ENCODE peak calls at places on chromosomes 4 and X, in nine cellular contexts. J is GM23338, B is H9, L is colonic mucosa, A is endothelial cell of umbilical vein, G is IMR-90, U is uterus, O is esophagus muscularis mucosa, I is body of pancreas. F is an unnamed sample. For H3K4me1, the result is how much of the 10 kb centered on the place peaks cover.

GRCh38 chr4:79638735-79639134 is 230.7 kb upstream of the GK2 start:
- DNase-seq in G (no peak), U (no peak), I (no peak), J (no peak), B (no peak), L (no peak), O (no peak), A (no peak), F (no peak)

GRCh38 chr4:86256086-86256485 is 103.8 kb downstream of the MAPK10 start:
- DNase-seq in I (no peak), J (no peak), A (no peak), G (no peak), B (no peak), O (no peak), U (no peak), L (no peak), F (no peak)

GRCh38 chr4:182938213-182938645 is 21.0 kb upstream of the DCTD start:
- DNase-seq in I (peak), O (no peak), J (peak), L (peak), B (peak), G (peak), U (peak), A (peak), F (peak)

GRCh38 chr4:113979157-113979972 is at the start of gene ARSJ:
- DNase-seq in J (peak), A (peak), U (peak), I (peak), B (peak), L (peak), O (no peak), G (peak), F (peak)

GRCh38 chr4:168511780-168512467 is 15.1 kb downstream of the PALLD start:
- DNase-seq in G (no peak), I (no peak), J (peak), A (no peak), U (no peak), O (no peak), L (no peak), B (peak), F (no peak)

GRCh38 chr4:148874331-148874730 is 432.1 kb upstream of the NR3C2 start:
- DNase-seq in L (no peak), G (no peak), A (no peak), O (no peak), I (no peak), U (no peak), J (no peak), B (peak), F (peak)

GRCh38 chrX:28022371-28022770 is 41.1 kb upstream of the DCAF8L1 start:
- DNase-seq in G (no peak), A (no peak), U (no peak), L (no peak), I (no peak), O (no peak), J (no peak), B (no peak), F (no peak)

GRCh38 chr4:146522862-146523205 is 1.1 kb upstream of the SLC10A7 start:
- DNase-seq in A (peak), O (no peak), L (no peak), J (peak), U (no peak), I (no peak), B (no peak), G (peak), F (no peak)

GRCh38 chr4:145719752-145720624 is 40.0 kb downstream of the C4orf51 start:
- DNase-seq in J (peak), B (no peak), A (no peak), L (no peak), U (no peak), I (no peak), O (no peak), G (no peak), F (no peak)

GRCh38 chr4:82989567-82990429 is 20.8 kb downstream of the LIN54 start:
- DNase-seq in B (no peak), O (no peak), U (no peak), G (peak), I (no peak), L (no peak), A (peak), J (no peak), F (no peak)

GRCh38 chrX:123648028-123648810 is 84.6 kb downstream of the THOC2 start:
- DNase-seq in O (no peak), U (no peak), B (peak), J (peak), G (peak), I (no peak), A (peak), L (peak), F (peak)

GRCh38 chr4:160202802-160203201 is 1099.9 kb downstream of the RAPGEF2 start:
- DNase-seq in O (no peak), L (no peak), A (no peak), B (no peak), J (no peak), I (no peak), G (no peak), U (no peak), F (no peak)

GRCh38 chrX:23376581-23376980 is 41.9 kb downstream of the PTCHD1 start:
- DNase-seq in O (no peak), B (no peak), G (no peak), A (no peak), J (no peak), L (no peak), U (no peak), I (no peak), F (no peak)

GRCh38 chr4:107709916-107710315 is 10.1 kb downstream of the PAPSS1 start:
- DNase-seq in L (no peak), I (no peak), O (no peak), B (no peak), J (no peak), U (no peak), G (peak), A (peak), F (no peak)

GRCh38 chr4:29052266-29052665 is 1667.9 kb upstream of the PCDH7 start:
- DNase-seq in U (no peak), G (no peak), B (peak), O (no peak), A (no peak), I (no peak), L (no peak), J (peak), F (no peak)

GRCh38 chr4:110198472-110199419 is at the start of gene ELOVL6:
- DNase-seq in I (peak), A (peak), L (peak), O (no peak), U (peak), B (peak), G (peak), J (peak), F (peak)

GRCh38 chr4:179352221-179352620 is 1910.0 kb upstream of the AGA start:
- DNase-seq in U (no peak), O (no peak), I (no peak), J (no peak), L (no peak), A (no peak), B (no peak), G (no peak), F (no peak)

GRCh38 chrX:65821721-65822496 is 154.5 kb downstream of the MSN start:
- DNase-seq in O (no peak), I (no peak), U (no peak), J (peak), L (peak), B (no peak), A (no peak), G (no peak), F (no peak)

GRCh38 chr4:112245383-112245782 is 13.8 kb downstream of the AP1AR start:
- DNase-seq in A (no peak), J (no peak), O (no peak), L (no peak), I (no peak), B (no peak), U (no peak), G (peak), F (no peak)

GRCh38 chrX:33194289-33194688 is 17.1 kb downstream of the DMD start:
- DNase-seq in B (no peak), U (no peak), J (no peak), O (no peak), I (no peak), L (no peak), G (no peak), A (no peak), F (no peak)

GRCh38 chrX:153908219-153908875 is 3.9 kb downstream of the AVPR2 start:
- DNase-seq in A (no peak), L (no peak), G (no peak), J (no peak), O (no peak), U (no peak), I (no peak), B (no peak), F (no peak)

GRCh38 chr4:168693750-168694470 is 197.1 kb downstream of the PALLD start:
- DNase-seq in A (peak), I (no peak), B (no peak), G (peak), J (no peak), O (no peak), L (no peak), U (no peak), F (no peak)

GRCh38 chrX:155052738-155053498 is 18.0 kb downstream of the CMC4 start:
- DNase-seq in G (no peak), I (no peak), A (no peak), U (no peak), B (no peak), J (no peak), O (no peak), L (no peak), F (no peak)

GRCh38 chr4:57109530-57109846 is 697 bp downstream of the IGFBP7 start:
- DNase-seq in B (no peak), O (no peak), L (no peak), G (no peak), U (peak), A (no peak), J (peak), I (no peak), F (no peak)

GRCh38 chrX:43448688-43449087 is 207.4 kb upstream of the MAOA start:
- DNase-seq in L (no peak), O (no peak), J (no peak), U (no peak), A (no peak), I (no peak), B (no peak), G (no peak), F (no peak)

GRCh38 chr4:140363558-140363957 is 9.9 kb upstream of the SCOC start:
- DNase-seq in G (no peak), I (no peak), O (no peak), A (no peak), J (no peak), L (no peak), U (no peak), B (no peak), F (no peak)

GRCh38 chr4:8542776-8543525 is 37.2 kb upstream of the GPR78 start:
- DNase-seq in J (no peak), L (no peak), A (no peak), U (no peak), G (no peak), I (no peak), B (no peak), O (no peak), F (no peak)
- H3K4me1 ChIP-seq in J (under half), L (under half), A (under half), U (under half), G (under half), I (under half), B (under half), O (under half), F (under half)

DNA sequence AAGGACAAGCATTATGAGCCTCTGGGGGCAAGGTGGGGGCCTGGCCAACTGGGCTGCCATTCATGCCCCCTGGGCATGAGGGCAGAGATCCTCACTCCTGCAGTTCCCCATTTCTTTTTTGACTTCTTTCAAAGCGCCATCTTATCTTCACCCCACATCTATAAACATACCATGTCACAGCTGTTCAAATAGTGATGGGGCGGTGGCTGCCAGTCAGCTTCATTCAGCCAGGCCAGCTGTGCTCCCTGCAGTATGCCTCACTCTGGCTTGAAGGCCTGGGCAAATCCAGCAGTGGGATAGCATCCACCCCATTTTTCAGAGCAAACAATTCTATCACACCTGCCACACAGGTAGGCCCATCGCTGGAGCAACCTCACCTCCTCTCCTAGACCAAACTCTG is 85.5 kb downstream of the NHSL2 start:
- DNase-seq in L (no peak), J (no peak), U (no peak), B (no peak), O (no peak), G (no peak), A (no peak), I (no peak), F (peak)
- H3K4me1 ChIP-seq in L (under half), J (under half), U (under half), B (under half), O (under half), G (under half), A (under half), I (under half), F (under half)

DNA sequence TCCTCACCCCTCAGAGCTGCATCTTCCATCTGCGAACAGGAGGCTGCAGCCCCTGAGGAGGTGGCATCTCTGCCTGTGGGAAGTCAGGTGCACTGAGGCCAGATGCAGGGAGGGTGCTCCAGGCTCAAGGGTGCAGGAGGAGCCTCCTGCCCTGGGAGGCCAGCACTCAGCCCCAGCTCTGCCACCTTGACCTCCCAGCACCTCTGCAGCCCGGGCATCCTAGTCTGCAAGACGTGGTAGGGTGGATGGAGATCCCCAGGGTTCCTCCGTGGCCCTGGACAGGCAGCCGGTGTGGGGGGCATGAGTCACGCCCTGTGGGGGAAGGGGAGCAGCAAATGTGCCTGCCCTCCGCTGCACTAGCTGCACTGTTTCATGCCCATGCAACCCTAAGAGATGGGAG is 64.7 kb downstream of the TRMT44 start:
- DNase-seq in U (no peak), J (no peak), B (no peak), L (no peak), G (no peak), A (no peak), O (no peak), I (no peak), F (no peak)
- H3K4me1 ChIP-seq in U (under half), J (under half), B (under half), L (under half), G (under half), A (under half), O (half or more), I (under half), F (under half)

DNA sequence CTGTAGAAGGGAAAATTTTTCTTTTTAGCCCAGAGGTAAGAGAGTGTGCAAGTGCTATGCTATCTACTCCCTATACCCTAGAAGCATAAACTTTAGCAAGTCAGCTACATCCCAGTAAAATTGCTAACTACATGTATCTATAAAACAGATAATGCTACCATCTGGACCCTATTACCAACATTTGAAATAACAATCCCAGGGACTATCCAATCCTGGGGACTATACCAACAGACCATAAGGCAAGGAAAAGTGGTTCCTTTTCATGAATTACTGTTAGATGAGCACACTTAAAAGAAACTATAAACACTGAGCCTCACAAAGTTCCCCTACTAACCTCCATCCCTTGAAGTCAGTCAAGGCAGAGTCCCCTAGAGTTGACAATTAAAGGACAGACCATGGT is 213.6 kb upstream of the VEGFC start:
- DNase-seq in J (no peak), I (no peak), L (no peak), B (no peak), O (no peak), U (no peak), G (no peak), A (no peak), F (no peak)
- H3K4me1 ChIP-seq in J (under half), I (under half), L (under half), B (under half), O (under half), U (under half), G (under half), A (under half), F (under half)

GRCh38 chr4:26863512-26863911 is 2.9 kb downstream of the STIM2 start:
- DNase-seq in O (no peak), B (no peak), U (no peak), L (no peak), G (no peak), A (peak), J (no peak), I (no peak), F (no peak)
- H3K4me1 ChIP-seq in O (under half), B (under half), U (under half), L (under half), G (under half), A (under half), J (under half), I (half or more), F (under half)

GRCh38 chrX:13754765-13755164 is 20.2 kb downstream of the OFD1 start:
- DNase-seq in A (no peak), O (no peak), U (no peak), I (no peak), J (no peak), G (no peak), L (no peak), B (no peak), F (peak)
- H3K4me1 ChIP-seq in A (under half), O (under half), U (under half), I (under half), J (under half), G (under half), L (under half), B (under half), F (under half)

DNA sequence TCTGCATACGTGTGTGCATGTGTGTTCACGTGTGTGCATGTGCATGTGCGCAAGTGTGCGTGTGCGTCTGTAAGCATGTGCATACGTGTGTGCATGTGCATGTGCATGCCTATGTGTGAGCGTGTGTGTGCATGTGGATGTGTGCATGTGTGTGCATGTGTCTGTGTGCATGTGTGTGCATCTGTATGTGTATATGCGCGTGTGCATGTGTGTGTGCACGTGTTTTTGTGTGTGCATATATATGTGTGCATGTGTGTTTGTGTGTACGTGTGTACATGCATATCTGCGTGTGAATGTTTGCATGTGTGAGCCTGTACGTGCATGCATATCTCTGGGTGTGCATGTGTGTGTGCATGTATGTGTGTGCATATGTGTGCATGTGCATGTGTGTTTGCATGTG is 35.7 kb upstream of the DRD5 start:
- DNase-seq in J (no peak), O (no peak), A (peak), B (no peak), I (no peak), U (no peak), L (no peak), G (no peak), F (no peak)
- H3K4me1 ChIP-seq in J (under half), O (under half), A (under half), B (under half), I (under half), U (under half), L (under half), G (under half), F (under half)

DNA sequence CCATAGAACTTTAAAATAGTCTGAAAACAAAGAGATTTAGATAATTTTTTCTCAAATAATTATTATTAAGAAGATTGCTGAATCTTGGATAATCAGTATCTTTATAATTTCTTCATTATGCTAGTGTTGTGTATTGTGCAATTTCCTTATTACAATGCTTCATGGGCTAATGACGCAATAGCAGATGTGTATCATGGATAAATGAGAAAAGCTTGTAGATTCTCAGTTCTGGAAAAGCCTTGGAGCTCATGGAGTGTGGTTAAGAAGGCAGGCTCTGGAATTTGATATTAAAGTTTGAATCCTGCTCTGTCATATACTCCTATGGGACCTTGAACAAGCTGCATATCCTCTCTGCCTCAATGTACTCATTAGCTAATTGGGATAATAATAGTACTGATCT is 18.9 kb upstream of the CXCL8 start:
- DNase-seq in G (peak), B (no peak), I (no peak), A (no peak), L (no peak), J (no peak), U (no peak), O (no peak), F (no peak)
- H3K4me1 ChIP-seq in G (under half), B (under half), I (under half), A (under half), L (under half), J (under half), U (under half), O (under half), F (under half)

F was measured in Caco-2.